ENCODE peak calls at places on chromosomes 13 and 19, in four cellular contexts. Z, P, R and C are unnamed samples.

GRCh38 chr13:26872444-26873173 is 112.0 kb upstream of the GPR12 start:
- DNase-seq in Z (no peak), P (peak; percentile 40), R (no peak), C (peak; percentile 71)

GRCh38 chr13:52374873-52375411 is 31.0 kb downstream of the THSD1 start:
- DNase-seq in Z (no peak), P (no peak), R (no peak), C (no peak)

GRCh38 chr19:40933025-40933424 is 51.0 kb upstream of the CYP2A7 start:
- DNase-seq in Z (no peak), P (no peak), R (no peak), C (no peak)

GRCh38 chr19:27780367-27781065 is 1432.4 kb downstream of the UQCRFS1 start:
- DNase-seq in Z (no peak), P (no peak), R (no peak), C (no peak)

GRCh38 chr19:14113762-14114414 is 3.7 kb downstream of the PRKACA start:
- DNase-seq in Z (no peak), P (no peak), R (no peak), C (no peak)

GRCh38 chr19:5107432-5108122 is 138.7 kb downstream of the KDM4B start:
- DNase-seq in Z (no peak), P (no peak), R (no peak), C (no peak)

GRCh38 chr19:10478476-10478875 is 24.7 kb downstream of the KEAP1 start:
- DNase-seq in Z (no peak), P (no peak), R (no peak), C (no peak)

GRCh38 chr13:97659602-97660001 is 225.6 kb downstream of the RAP2A start:
- DNase-seq in Z (no peak), P (peak; percentile 2), R (no peak), C (no peak)

GRCh38 chr19:3434630-3435553 is 45.4 kb downstream of the SMIM24 start:
- DNase-seq in Z (peak; percentile 91), P (peak; percentile 79), R (peak; percentile 39), C (peak; percentile 47)

GRCh38 chr19:55255618-55256423 is 3.0 kb downstream of the PPP6R1 start:
- DNase-seq in Z (no peak), P (no peak), R (no peak), C (no peak)

GRCh38 chr19:6354098-6354674 is 7.1 kb upstream of the CLPP start:
- DNase-seq in Z (no peak), P (no peak), R (no peak), C (no peak)

GRCh38 chr19:3135961-3136683 is at the start of gene GNA15:
- DNase-seq in Z (no peak), P (no peak), R (no peak), C (no peak)

GRCh38 chr13:113043001-113043630 is 62.5 kb upstream of the F7 start:
- DNase-seq in Z (no peak), P (no peak), R (no peak), C (no peak)

GRCh38 chr19:31297991-31298390 is 51.2 kb downstream of the TSHZ3 start:
- DNase-seq in Z (no peak), P (no peak), R (no peak), C (no peak)

GRCh38 chr19:4278460-4278901 is 585 bp upstream of the SHD start:
- DNase-seq in Z (no peak), P (no peak), R (peak; percentile 45), C (no peak)

GRCh38 chr13:112893570-112894422 is 75.2 kb upstream of the MCF2L start:
- DNase-seq in Z (no peak), P (no peak), R (no peak), C (no peak)

GRCh38 chr13:98144501-98145350 is 1.8 kb downstream of the FARP1 start:
- DNase-seq in Z (no peak), P (no peak), R (peak; percentile 15), C (peak; percentile 16)

GRCh38 chr13:30398601-30399072 is 23.7 kb upstream of the UBE2L5 start:
- DNase-seq in Z (no peak), P (no peak), R (no peak), C (no peak)

GRCh38 chr19:35843676-35844481 is 8.4 kb downstream of the NPHS1 start:
- DNase-seq in Z (no peak), P (no peak), R (no peak), C (no peak)

GRCh38 chr19:12720851-12721655 is 2.7 kb downstream of the TNPO2 start:
- DNase-seq in Z (no peak), P (no peak), R (no peak), C (no peak)

GRCh38 chr13:99258946-99259345 is 767 bp upstream of the GPR18 start:
- DNase-seq in Z (no peak), P (no peak), R (no peak), C (no peak)

GRCh38 chr19:15438124-15438496 is 11.6 kb downstream of the WIZ start:
- DNase-seq in Z (no peak), P (no peak), R (no peak), C (no peak)

GRCh38 chr13:67369895-67370660 is 139.9 kb upstream of the PCDH9 start:
- DNase-seq in Z (no peak), P (no peak), R (no peak), C (no peak)

GRCh38 chr13:79522583-79522982 is 41.6 kb downstream of the NDFIP2 start:
- DNase-seq in Z (no peak), P (no peak), R (no peak), C (no peak)